ENCODE peak calls at places on chromosomes 5 and 9, in six cellular contexts. Y is amniotic epithelial cell; M is fibroblast of the aortic adventitia; E is osteocyte; K is stimulated activated CD4-positive, alpha-beta T cell treated with anti-CD3 and anti-CD28 coated beads, Interleukin-2, amount 100 ng/mL, for 24 hours; O is germinal center. J is an unnamed sample.
A peak's percentile ranks its signal among the peaks of the same experiment; 100 is the strongest.

GRCh38 chr9:76558465-76558864 is 99.5 kb downstream of the GCNT1 start:
- DNase-seq in Y (peak; percentile 31), M (peak; percentile 24), E (no peak), K (no peak), O (no peak), J (no peak)

GRCh38 chr9:34070601-34071340 is 22.1 kb upstream of the UBAP2 start:
- DNase-seq in Y (no peak), M (peak; percentile 28), E (no peak), K (no peak), O (no peak), J (no peak)

GRCh38 chr5:62649025-62649424 is 70.4 kb downstream of the LRRC70 start:
- DNase-seq in Y (no peak), M (no peak), E (no peak), K (no peak), O (no peak), J (peak; percentile 50)

GRCh38 chr9:13083973-13084528 is 195.4 kb downstream of the MPDZ start:
- DNase-seq in Y (peak; percentile 13), M (peak; percentile 69), E (no peak), K (no peak), O (no peak), J (no peak)

GRCh38 chr5:82885657-82886389 is 191.4 kb downstream of the TMEM167A start:
- DNase-seq in Y (no peak), M (peak; percentile 23), E (no peak), K (no peak), O (no peak), J (no peak)

GRCh38 chr5:83527722-83528438 is 56.3 kb downstream of the VCAN start:
- DNase-seq in Y (no peak), M (peak; percentile 20), E (no peak), K (no peak), O (no peak), J (no peak)

GRCh38 chr5:141100243-141100805 is at the start of gene PCDHB3:
- DNase-seq in Y (peak; percentile 24), M (peak; percentile 15), E (no peak), K (peak; percentile 52), O (no peak), J (no peak)

GRCh38 chr9:37300620-37301368 is 121.7 kb upstream of the GRHPR start:
- DNase-seq in Y (peak; percentile 42), M (peak; percentile 47), E (no peak), K (no peak), O (no peak), J (no peak)

GRCh38 chr5:177366528-177367322 is 9.0 kb downstream of the RGS14 start:
- DNase-seq in Y (peak; percentile 77), M (peak; percentile 79), E (peak; percentile 95), K (no peak), O (no peak), J (peak; percentile 94)

GRCh38 chr5:134506054-134507039 is 19.1 kb upstream of the JADE2 start:
- DNase-seq in Y (peak; percentile 17), M (no peak), E (no peak), K (no peak), O (no peak), J (no peak)

GRCh38 chr9:89007568-89007967 is 16.3 kb downstream of the S1PR3 start:
- DNase-seq in Y (no peak), M (no peak), E (no peak), K (no peak), O (no peak), J (peak; percentile 62)